ENCODE peak calls at places on chromosomes 16 and 17, in ten cellular contexts. I is activated effector memory CD4-positive, alpha-beta T cell treated with Interleukin-2 at 50 U/mL for 16 hours; E is H54; H is NCI-H774; V is sigmoid colon; W is thoracic aorta; B is AG04450; Z is activated T-helper 1 cell treated with Interleukin-2 at 50 U/mL for 16 hours; D is left lung; Y is skeletal muscle cell. L is an unnamed sample.

GRCh38 chr16:30185683-30186421 is 2.5 kb downstream of the CORO1A start:
- DNase-seq in I (peak; percentile 81), V (peak; percentile 74), Z (peak; percentile 75), W (no peak), D (peak; percentile 77), B (no peak), H (no peak), E (no peak), Y (no peak), L (no peak)

GRCh38 chr17:6269474-6269873 is 165.4 kb downstream of the AIPL1 start:
- DNase-seq in Z (no peak), W (no peak), B (peak; percentile 4), I (no peak), V (no peak), Y (peak; percentile 1), D (no peak), E (peak; percentile 30), H (no peak), L (no peak)

GRCh38 chr16:1941924-1942809 is 832 bp downstream of the MSRB1 start:
- DNase-seq in Z (no peak), V (peak; percentile 75), H (no peak), B (no peak), E (no peak), W (no peak), I (no peak), Y (no peak), D (peak; percentile 72), L (no peak)

GRCh38 chr16:3963886-3964685 is 83.6 kb upstream of the CREBBP start:
- DNase-seq in H (no peak), V (no peak), I (no peak), W (no peak), E (no peak), Z (no peak), Y (no peak), B (no peak), D (peak; percentile 27), L (no peak)

GRCh38 chr17:39939588-39940419 is 12.3 kb downstream of the LRRC3C start:
- DNase-seq in D (no peak), B (peak; percentile 72), H (no peak), I (no peak), V (no peak), E (peak; percentile 72), Y (peak; percentile 88), Z (no peak), W (no peak), L (no peak)

GRCh38 chr17:9893606-9894005 is 11.5 kb downstream of the RCVRN start:
- DNase-seq in Z (no peak), D (no peak), B (no peak), V (no peak), W (no peak), H (no peak), I (no peak), Y (no peak), E (no peak), L (no peak)

GRCh38 chr17:78112508-78113471 is 15.8 kb downstream of the TMC6 start:
- DNase-seq in I (peak; percentile 65), V (peak; percentile 83), Z (peak; percentile 69), Y (no peak), W (no peak), B (no peak), E (peak; percentile 96), H (peak; percentile 71), D (peak; percentile 72), L (no peak)

GRCh38 chr16:383326-384020 is 1.7 kb upstream of the PGAP6 start:
- DNase-seq in W (no peak), Z (no peak), H (peak; percentile 28), E (no peak), I (peak; percentile 30), V (no peak), B (no peak), Y (no peak), D (no peak), L (peak; percentile 34)

GRCh38 chr16:67431077-67431804 is at the start of gene HSD11B2:
- DNase-seq in B (no peak), H (peak; percentile 8), E (peak; percentile 52), Y (no peak), D (peak; percentile 57), W (no peak), V (no peak), Z (no peak), I (peak; percentile 18), L (no peak)

GRCh38 chr17:39747745-39748144 is 10.0 kb downstream of the GRB7 start:
- DNase-seq in Z (no peak), V (no peak), W (no peak), E (no peak), I (no peak), B (no peak), Y (no peak), H (no peak), D (peak; percentile 2), L (no peak)

GRCh38 chr17:16980813-16981731 is 9.2 kb upstream of the TNFRSF13B start:
- DNase-seq in H (no peak), Y (no peak), I (no peak), V (no peak), B (no peak), E (no peak), D (no peak), W (no peak), Z (no peak), L (no peak)

GRCh38 chr16:735982-736453 is 4.8 kb downstream of the CIAO3 start:
- DNase-seq in Z (no peak), I (no peak), Y (no peak), V (no peak), E (no peak), W (no peak), D (no peak), B (no peak), H (no peak), L (no peak)

GRCh38 chr16:67993207-67994036 is 5.9 kb downstream of the DPEP2 start:
- DNase-seq in I (peak; percentile 74), B (peak; percentile 13), W (peak; percentile 20), Z (peak; percentile 74), D (peak; percentile 87), Y (peak; percentile 6), E (peak; percentile 81), H (peak; percentile 25), V (peak; percentile 90), L (no peak)

GRCh38 chr17:9918804-9919352 is 13.8 kb upstream of the RCVRN start:
- DNase-seq in W (no peak), E (no peak), D (no peak), Y (no peak), B (no peak), Z (no peak), H (no peak), V (no peak), I (no peak), L (no peak)

GRCh38 chr16:54121539-54122295 is 164.9 kb downstream of the IRX3 start:
- DNase-seq in V (no peak), D (no peak), Y (no peak), E (no peak), B (no peak), W (no peak), Z (no peak), H (no peak), I (no peak), L (no peak)

GRCh38 chr17:41918392-41919164 is at the start of gene ACLY:
- DNase-seq in W (peak; percentile 89), V (peak; percentile 98), D (peak; percentile 97), Y (peak; percentile 85), Z (peak; percentile 96), E (peak; percentile 96), I (peak; percentile 95), B (peak; percentile 90), H (peak; percentile 99), L (peak; percentile 74)

GRCh38 chr16:89923640-89924297 is 627 bp downstream of the TUBB3 start:
- DNase-seq in V (no peak), D (no peak), Y (no peak), B (no peak), Z (no peak), H (no peak), E (no peak), I (no peak), W (no peak), L (no peak)

GRCh38 chr16:80718480-80719220 is 85.7 kb downstream of the CDYL2 start:
- DNase-seq in B (no peak), Z (no peak), H (no peak), V (no peak), Y (peak; percentile 64), D (peak; percentile 40), E (peak; percentile 24), W (no peak), I (no peak), L (peak; percentile 66)